ENCODE peak calls at places on chromosomes 3 and 15, in six cellular contexts. V, H, B, D, T and O are unnamed samples.

GRCh38 chr3:148211725-148212124 is 486.0 kb upstream of the AGTR1 start:
- DNase-seq in T (no peak), V (peak), D (peak), H (no peak), B (peak), O (peak)

GRCh38 chr15:71338827-71339542 is 223.7 kb downstream of the THSD4 start:
- DNase-seq in V (no peak), T (no peak), D (no peak), H (no peak), B (no peak), O (no peak)

GRCh38 chr3:43173949-43174348 is 68.1 kb upstream of the POMGNT2 start:
- DNase-seq in H (no peak), D (no peak), B (no peak), V (no peak), T (no peak), O (no peak)

GRCh38 chr3:194276768-194277546 is 74.2 kb downstream of the CPN2 start:
- DNase-seq in D (peak), T (peak), H (no peak), V (no peak), B (peak), O (peak)

GRCh38 chr3:38117748-38118420 is 19.0 kb downstream of the ACAA1 start:
- DNase-seq in D (peak), H (no peak), T (peak), V (peak), B (peak), O (peak)

GRCh38 chr3:23662079-23662617 is 143.6 kb upstream of the UBE2E1 start:
- DNase-seq in H (no peak), T (no peak), B (peak), V (no peak), D (no peak), O (no peak)

GRCh38 chr15:67149859-67150824 is 84.7 kb downstream of the SMAD3 start:
- DNase-seq in T (peak), V (peak), D (peak), H (peak), B (peak), O (peak)

GRCh38 chr3:70970136-70970535 is 613.4 kb downstream of the FOXP1 start:
- DNase-seq in V (no peak), T (no peak), B (no peak), D (no peak), H (no peak), O (no peak)

GRCh38 chr3:16885588-16885903 is 791 bp downstream of the PLCL2 start:
- DNase-seq in T (no peak), V (no peak), B (no peak), H (no peak), D (no peak), O (no peak)
- TF ChIP-seq CTCF in T (no peak), V (no peak), B (no peak), H (no peak), D (no peak), O (no peak)

GRCh38 chr3:47378869-47379268 is 2.0 kb upstream of the PTPN23 start:
- DNase-seq in H (no peak), T (no peak), V (no peak), B (no peak), D (no peak), O (no peak)

GRCh38 chr3:47377186-47377585 is 3.6 kb upstream of the PTPN23 start:
- DNase-seq in T (no peak), D (no peak), H (no peak), V (no peak), B (no peak), O (no peak)

GRCh38 chr3:47379488-47379899 is 1.3 kb upstream of the PTPN23 start:
- DNase-seq in T (peak), B (no peak), H (no peak), D (no peak), V (no peak), O (no peak)

GRCh38 chr3:47374587-47374986 is 6.2 kb upstream of the PTPN23 start:
- DNase-seq in T (no peak), V (no peak), H (no peak), B (no peak), D (no peak), O (no peak)

GRCh38 chr3:47376393-47376792 is 4.4 kb upstream of the PTPN23 start:
- DNase-seq in V (no peak), D (no peak), H (no peak), B (no peak), T (no peak), O (no peak)
- TF ChIP-seq CTCF in V (no peak), D (peak), H (no peak), B (no peak), T (no peak), O (no peak)

GRCh38 chr3:140753865-140754754 is 76.2 kb downstream of the TRIM42 start:
- DNase-seq in V (no peak), D (no peak), H (no peak), B (no peak), T (no peak), O (no peak)
- TF ChIP-seq CTCF in V (no peak), D (no peak), H (no peak), B (no peak), T (no peak), O (no peak)

GRCh38 chr3:119815716-119816115 is 33.8 kb downstream of the NR1I2 start:
- DNase-seq in D (no peak), B (no peak), H (no peak), T (no peak), V (no peak), O (no peak)

GRCh38 chr3:119819806-119820205 is 37.9 kb downstream of the NR1I2 start:
- DNase-seq in H (no peak), V (no peak), T (no peak), B (peak), D (no peak), O (no peak)

GRCh38 chr3:119812491-119813058 is 30.7 kb downstream of the NR1I2 start:
- DNase-seq in D (no peak), B (no peak), H (no peak), V (no peak), T (no peak), O (no peak)

GRCh38 chr3:119817071-119817470 is 35.2 kb downstream of the NR1I2 start:
- DNase-seq in B (no peak), T (no peak), H (no peak), V (no peak), D (no peak), O (no peak)

DNA sequence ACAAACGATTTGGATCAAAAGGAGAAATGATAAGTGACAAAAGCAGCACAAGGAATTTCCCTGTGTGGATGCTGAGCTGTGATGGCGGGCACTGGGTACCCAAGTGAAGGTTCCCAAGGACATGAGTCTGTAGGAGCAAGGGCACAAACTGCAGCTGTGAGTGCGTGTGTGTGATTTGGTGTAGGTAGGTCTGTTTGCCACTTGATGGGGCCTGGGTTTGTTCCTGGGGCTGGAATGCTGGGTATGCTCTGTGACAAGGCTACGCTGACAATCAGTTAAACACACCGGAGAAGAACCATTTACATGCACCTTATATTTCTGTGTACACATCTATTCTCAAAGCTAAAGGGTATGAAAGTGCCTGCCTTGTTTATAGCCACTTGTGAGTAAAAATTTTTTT is 36.1 kb downstream of the NR1I2 start:
- DNase-seq in D (no peak), H (no peak), T (no peak), V (no peak), B (no peak), O (no peak)
- TF ChIP-seq CTCF in D (no peak), H (no peak), T (no peak), V (no peak), B (no peak), O (no peak)